ENCODE peak calls at places on chromosomes 4 and X, in five cellular contexts. One of them, this sample, is unnamed.

GRCh38 chr4:4666187-4666586 is 124.3 kb upstream of the STX18 start:
- DNase-seq in C1 segment of cervical spinal cord: no peak
- DNase-seq in LHCN-M2: no peak
- DNase-seq in activated CD4-positive, alpha-beta T cell treated with anti-CD3 and anti-CD28 coated beads, Interleukin-2, amount 50 U/mL, for 1 hour: no peak
- DNase-seq in neuronal stem cell: no peak
- DNase-seq in this sample: no peak

GRCh38 chrX:9856596-9856995 is 70.4 kb downstream of the SHROOM2 start:
- DNase-seq in C1 segment of cervical spinal cord: no peak
- DNase-seq in LHCN-M2: no peak
- DNase-seq in activated CD4-positive, alpha-beta T cell treated with anti-CD3 and anti-CD28 coated beads, Interleukin-2, amount 50 U/mL, for 1 hour: no peak
- DNase-seq in neuronal stem cell: no peak
- DNase-seq in this sample: no peak

GRCh38 chr4:150176559-150176958 is 98.3 kb downstream of the DCLK2 start:
- DNase-seq in C1 segment of cervical spinal cord: no peak
- DNase-seq in LHCN-M2: peak; percentile 46
- DNase-seq in activated CD4-positive, alpha-beta T cell treated with anti-CD3 and anti-CD28 coated beads, Interleukin-2, amount 50 U/mL, for 1 hour: no peak
- DNase-seq in neuronal stem cell: no peak
- DNase-seq in this sample: peak; percentile 94

GRCh38 chr4:140158234-140159030 is 4.4 kb upstream of the MAML3 start:
- DNase-seq in C1 segment of cervical spinal cord: no peak
- DNase-seq in LHCN-M2: peak; percentile 25
- DNase-seq in activated CD4-positive, alpha-beta T cell treated with anti-CD3 and anti-CD28 coated beads, Interleukin-2, amount 50 U/mL, for 1 hour: no peak
- DNase-seq in neuronal stem cell: no peak
- DNase-seq in this sample: no peak

GRCh38 chr4:139833131-139833930 is 167.7 kb downstream of the MGST2 start:
- DNase-seq in C1 segment of cervical spinal cord: no peak
- DNase-seq in LHCN-M2: no peak
- DNase-seq in activated CD4-positive, alpha-beta T cell treated with anti-CD3 and anti-CD28 coated beads, Interleukin-2, amount 50 U/mL, for 1 hour: no peak
- DNase-seq in neuronal stem cell: no peak
- DNase-seq in this sample: no peak

GRCh38 chr4:126894963-126895362 is 737.8 kb upstream of the INTU start:
- DNase-seq in C1 segment of cervical spinal cord: no peak
- DNase-seq in LHCN-M2: no peak
- DNase-seq in activated CD4-positive, alpha-beta T cell treated with anti-CD3 and anti-CD28 coated beads, Interleukin-2, amount 50 U/mL, for 1 hour: no peak
- DNase-seq in neuronal stem cell: no peak
- DNase-seq in this sample: no peak

GRCh38 chr4:35520059-35520458 is 724.3 kb downstream of the ARAP2 start:
- DNase-seq in C1 segment of cervical spinal cord: no peak
- DNase-seq in LHCN-M2: no peak
- DNase-seq in activated CD4-positive, alpha-beta T cell treated with anti-CD3 and anti-CD28 coated beads, Interleukin-2, amount 50 U/mL, for 1 hour: no peak
- DNase-seq in neuronal stem cell: no peak
- DNase-seq in this sample: no peak

GRCh38 chr4:125357675-125358074 is 42.9 kb downstream of the FAT4 start:
- DNase-seq in C1 segment of cervical spinal cord: no peak
- DNase-seq in LHCN-M2: no peak
- DNase-seq in activated CD4-positive, alpha-beta T cell treated with anti-CD3 and anti-CD28 coated beads, Interleukin-2, amount 50 U/mL, for 1 hour: no peak
- DNase-seq in neuronal stem cell: peak; percentile 61
- DNase-seq in this sample: no peak

GRCh38 chr4:180350866-180351350 is 1892.3 kb upstream of the TENM3 start:
- DNase-seq in C1 segment of cervical spinal cord: no peak
- DNase-seq in LHCN-M2: no peak
- DNase-seq in activated CD4-positive, alpha-beta T cell treated with anti-CD3 and anti-CD28 coated beads, Interleukin-2, amount 50 U/mL, for 1 hour: no peak
- DNase-seq in neuronal stem cell: no peak
- DNase-seq in this sample: no peak

GRCh38 chr4:76090241-76090691 is 15.8 kb downstream of the ART3 start:
- DNase-seq in C1 segment of cervical spinal cord: no peak
- DNase-seq in LHCN-M2: peak; percentile 15
- DNase-seq in activated CD4-positive, alpha-beta T cell treated with anti-CD3 and anti-CD28 coated beads, Interleukin-2, amount 50 U/mL, for 1 hour: no peak
- DNase-seq in neuronal stem cell: no peak
- DNase-seq in this sample: peak; percentile 55

GRCh38 chr4:141890279-141890678 is 253.9 kb downstream of the IL15 start:
- DNase-seq in C1 segment of cervical spinal cord: no peak
- DNase-seq in LHCN-M2: no peak
- DNase-seq in activated CD4-positive, alpha-beta T cell treated with anti-CD3 and anti-CD28 coated beads, Interleukin-2, amount 50 U/mL, for 1 hour: no peak
- DNase-seq in neuronal stem cell: no peak
- DNase-seq in this sample: no peak

GRCh38 chrX:71143508-71143907 is 1.1 kb upstream of the NLGN3 start:
- DNase-seq in C1 segment of cervical spinal cord: peak; percentile 16
- DNase-seq in LHCN-M2: no peak
- DNase-seq in activated CD4-positive, alpha-beta T cell treated with anti-CD3 and anti-CD28 coated beads, Interleukin-2, amount 50 U/mL, for 1 hour: no peak
- DNase-seq in neuronal stem cell: no peak
- DNase-seq in this sample: no peak

GRCh38 chr4:40372651-40373050 is 37.5 kb downstream of the CHRNA9 start:
- DNase-seq in C1 segment of cervical spinal cord: no peak
- DNase-seq in LHCN-M2: no peak
- DNase-seq in activated CD4-positive, alpha-beta T cell treated with anti-CD3 and anti-CD28 coated beads, Interleukin-2, amount 50 U/mL, for 1 hour: no peak
- DNase-seq in neuronal stem cell: no peak
- DNase-seq in this sample: no peak

GRCh38 chr4:21410372-21410771 is 538.2 kb downstream of the KCNIP4 start:
- DNase-seq in C1 segment of cervical spinal cord: no peak
- DNase-seq in LHCN-M2: no peak
- DNase-seq in activated CD4-positive, alpha-beta T cell treated with anti-CD3 and anti-CD28 coated beads, Interleukin-2, amount 50 U/mL, for 1 hour: no peak
- DNase-seq in neuronal stem cell: no peak
- DNase-seq in this sample: no peak

GRCh38 chr4:3645711-3646221 is 113.5 kb upstream of the LRPAP1 start:
- DNase-seq in C1 segment of cervical spinal cord: no peak
- DNase-seq in LHCN-M2: no peak
- DNase-seq in activated CD4-positive, alpha-beta T cell treated with anti-CD3 and anti-CD28 coated beads, Interleukin-2, amount 50 U/mL, for 1 hour: no peak
- DNase-seq in neuronal stem cell: no peak
- DNase-seq in this sample: no peak

GRCh38 chr4:117466388-117466787 is 381.0 kb upstream of the TRAM1L1 start:
- DNase-seq in C1 segment of cervical spinal cord: no peak
- DNase-seq in LHCN-M2: no peak
- DNase-seq in activated CD4-positive, alpha-beta T cell treated with anti-CD3 and anti-CD28 coated beads, Interleukin-2, amount 50 U/mL, for 1 hour: no peak
- DNase-seq in neuronal stem cell: no peak
- DNase-seq in this sample: no peak

GRCh38 chrX:95076449-95076848 is 1402.4 kb downstream of the FAM133A start:
- DNase-seq in C1 segment of cervical spinal cord: no peak
- DNase-seq in LHCN-M2: peak; percentile 67
- DNase-seq in activated CD4-positive, alpha-beta T cell treated with anti-CD3 and anti-CD28 coated beads, Interleukin-2, amount 50 U/mL, for 1 hour: no peak
- DNase-seq in neuronal stem cell: peak; percentile 1
- DNase-seq in this sample: no peak

GRCh38 chrX:45697591-45697990 is 496.9 kb upstream of the DIPK2B start:
- DNase-seq in C1 segment of cervical spinal cord: no peak
- DNase-seq in LHCN-M2: peak; percentile 91
- DNase-seq in activated CD4-positive, alpha-beta T cell treated with anti-CD3 and anti-CD28 coated beads, Interleukin-2, amount 50 U/mL, for 1 hour: no peak
- DNase-seq in neuronal stem cell: no peak
- DNase-seq in this sample: no peak

This sample was measured in AG09319.